ENCODE peak calls at places on chromosomes 3 and 15, in ten cellular contexts. W is choroid plexus epithelial cell; X is neural progenitor cell; N is pancreas; T is brain microvascular endothelial cell; E is activated CD8-positive, alpha-beta T cell treated with anti-CD3 and anti-CD28 coated beads for 36 hours; R is IMR-90; C is Calu3; H is heart left ventricle; K is keratinocyte. Z is an unnamed sample.
A peak's percentile ranks its signal among the peaks of the same experiment; 100 is the strongest.

GRCh38 chr3:72229952-72230351 is 445.0 kb upstream of the PROK2 start:
- DNase-seq in W (no peak), X (no peak), N (no peak), T (no peak), E (no peak), R (no peak), C (no peak), H (no peak), K (no peak), Z (no peak)

GRCh38 chr3:13707456-13707855 is 158.5 kb downstream of the FBLN2 start:
- DNase-seq in W (no peak), X (no peak), N (no peak), T (no peak), E (no peak), R (no peak), C (no peak), H (no peak), K (no peak), Z (no peak)

GRCh38 chr3:12393894-12394293 is 90.4 kb upstream of the TSEN2 start:
- DNase-seq in W (peak; percentile 94), X (no peak), N (no peak), T (no peak), E (no peak), R (peak; percentile 87), C (no peak), H (no peak), K (no peak), Z (peak; percentile 70)

GRCh38 chr15:82532383-82532990 is 7.8 kb downstream of the RPS17 start:
- DNase-seq in W (no peak), X (no peak), N (peak; percentile 44), T (no peak), E (no peak), R (no peak), C (no peak), H (no peak), K (no peak), Z (no peak)

GRCh38 chr3:40913641-40914040 is 285.7 kb upstream of the CTNNB1 start:
- DNase-seq in W (no peak), X (no peak), N (no peak), T (no peak), E (no peak), R (no peak), C (no peak), H (no peak), K (no peak), Z (no peak)

GRCh38 chr15:41291065-41291631 is 41.2 kb downstream of the OIP5 start:
- DNase-seq in W (no peak), X (no peak), N (no peak), T (no peak), E (no peak), R (no peak), C (no peak), H (no peak), K (no peak), Z (no peak)

GRCh38 chr3:168876346-168877035 is 780.8 kb upstream of the GOLIM4 start:
- DNase-seq in W (no peak), X (no peak), N (no peak), T (no peak), E (no peak), R (no peak), C (no peak), H (peak; percentile 27), K (no peak), Z (no peak)

GRCh38 chr15:92006186-92007028 is 152.9 kb downstream of the SLCO3A1 start:
- DNase-seq in W (no peak), X (no peak), N (no peak), T (no peak), E (no peak), R (no peak), C (no peak), H (no peak), K (no peak), Z (no peak)

GRCh38 chr3:120908803-120909601 is 997 bp downstream of the STXBP5L start:
- DNase-seq in W (no peak), X (no peak), N (no peak), T (no peak), E (no peak), R (no peak), C (no peak), H (no peak), K (no peak), Z (no peak)

GRCh38 chr15:50065264-50065663 is 53.8 kb downstream of the ATP8B4 start:
- DNase-seq in W (no peak), X (no peak), N (no peak), T (no peak), E (no peak), R (no peak), C (no peak), H (no peak), K (no peak), Z (no peak)

GRCh38 chr15:96323250-96324162 is 7.0 kb upstream of the NR2F2 start:
- DNase-seq in W (no peak), X (peak; percentile 86), N (no peak), T (no peak), E (no peak), R (no peak), C (no peak), H (no peak), K (no peak), Z (no peak)

DNA sequence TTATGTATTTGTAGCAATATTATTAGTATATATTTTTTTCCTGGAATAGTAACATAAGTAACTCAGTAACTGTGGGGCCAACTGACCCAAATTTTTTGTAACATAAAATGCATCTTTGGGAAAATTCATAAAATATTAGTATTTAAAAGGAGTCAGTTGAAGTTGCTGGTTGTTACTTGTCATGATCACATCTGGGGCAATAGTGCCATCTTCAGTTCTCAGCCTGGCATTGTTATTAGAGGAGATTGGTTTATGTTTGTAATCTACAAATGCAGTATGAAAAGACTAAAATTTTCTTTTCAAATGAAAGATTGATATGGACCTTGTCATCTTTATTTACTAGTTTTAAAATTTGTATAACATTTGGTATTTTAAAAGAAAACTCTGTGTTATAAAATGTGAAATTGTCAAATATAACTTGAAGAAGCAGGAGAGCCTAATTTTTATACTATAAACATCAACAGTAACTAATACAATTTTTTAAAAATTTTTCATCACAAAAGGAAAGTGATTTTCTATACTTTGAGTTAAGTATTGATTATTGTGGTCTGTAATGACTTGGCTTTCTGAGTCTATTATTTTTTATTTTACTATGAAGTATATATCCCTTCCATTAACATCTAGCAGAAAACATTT is 38.8 kb upstream of the MLF1 start:
- DNase-seq in W (peak; percentile 79), X (peak; percentile 36), N (no peak), T (peak; percentile 40), E (peak; percentile 6), R (peak; percentile 70), C (peak; percentile 50), H (no peak), K (no peak), Z (no peak)
- TF ChIP-seq CTCF in W (peak; percentile 70), X (peak; percentile 66), N (no peak), T (peak; percentile 58), E (peak; percentile 24), R (peak; percentile 70), C (peak; percentile 73), H (peak; percentile 59), K (peak; percentile 43), Z (peak; percentile 55)

GRCh38 chr3:186538779-186539178 is 5.4 kb downstream of the CRYGS start:
- DNase-seq in W (no peak), X (no peak), N (no peak), T (no peak), E (no peak), R (no peak), C (no peak), H (no peak), K (no peak), Z (no peak)

GRCh38 chr3:186536883-186537553 is 7.2 kb downstream of the CRYGS start:
- DNase-seq in W (peak; percentile 26), X (no peak), N (no peak), T (peak; percentile 40), E (no peak), R (peak; percentile 15), C (no peak), H (no peak), K (no peak), Z (no peak)

GRCh38 chr3:186532641-186533072 is 11.5 kb downstream of the CRYGS start:
- DNase-seq in W (no peak), X (peak; percentile 93), N (no peak), T (no peak), E (peak; percentile 39), R (no peak), C (no peak), H (no peak), K (no peak), Z (no peak)

GRCh38 chr3:186530415-186530814 is 13.8 kb downstream of the CRYGS start:
- DNase-seq in W (no peak), X (no peak), N (no peak), T (no peak), E (peak; percentile 43), R (no peak), C (no peak), H (no peak), K (no peak), Z (no peak)

DNA sequence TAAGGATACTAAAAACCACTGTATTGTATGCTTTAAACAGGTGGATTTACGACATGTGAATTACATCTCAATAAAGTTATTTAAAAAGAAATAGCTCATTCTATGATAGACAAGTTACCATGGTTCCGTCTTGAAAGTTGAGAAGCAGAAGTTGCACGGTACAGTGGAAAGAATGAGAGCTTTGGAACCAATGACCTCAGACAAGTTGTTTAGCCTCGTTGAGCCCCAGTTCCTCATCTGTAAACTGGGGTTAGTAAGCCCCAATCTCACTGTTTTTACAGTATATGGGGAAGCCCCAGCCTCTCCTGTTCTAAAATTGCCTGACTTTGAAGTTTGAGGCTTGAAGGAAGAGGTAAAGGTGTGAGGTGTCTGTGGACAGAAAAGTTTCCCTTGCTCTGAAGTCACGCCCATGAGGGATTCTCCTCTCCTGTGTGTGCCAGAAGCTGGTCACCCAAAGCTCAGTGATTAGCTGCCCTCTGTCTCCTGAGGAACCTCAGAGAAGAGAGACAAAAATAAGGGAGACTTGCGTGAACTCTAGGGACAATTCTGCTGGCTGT is 10.0 kb downstream of the CRYGS start:
- DNase-seq in W (no peak), X (no peak), N (no peak), T (no peak), E (peak; percentile 73), R (no peak), C (no peak), H (no peak), K (no peak), Z (no peak)
- TF ChIP-seq CTCF in W (no peak), X (no peak), N (no peak), T (no peak), E (no peak), R (no peak), C (no peak), H (no peak), K (no peak), Z (no peak)

DNA sequence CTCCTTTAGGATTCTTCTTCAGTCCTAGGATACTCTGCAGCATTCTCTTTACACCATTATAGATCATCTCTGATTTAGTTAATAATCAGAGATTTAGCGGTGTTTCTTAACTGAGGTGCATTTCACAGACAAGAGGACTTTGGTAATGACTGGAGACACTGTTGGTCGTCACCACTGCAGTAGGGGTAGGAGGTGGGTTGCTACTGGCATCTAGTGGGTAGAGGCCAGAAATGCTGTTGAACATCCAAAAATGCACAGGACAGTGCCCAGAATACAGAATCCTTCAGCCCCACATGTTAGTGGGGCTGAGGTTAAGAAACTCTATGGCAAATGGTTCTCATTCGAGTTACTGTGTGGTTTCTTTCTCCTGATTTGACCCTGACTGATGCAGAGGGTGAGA is 80.4 kb upstream of the LMCD1 start:
- DNase-seq in W (no peak), X (no peak), N (no peak), T (no peak), E (peak; percentile 14), R (no peak), C (no peak), H (no peak), K (no peak), Z (no peak)
- TF ChIP-seq CTCF in W (no peak), X (peak; percentile 15), N (no peak), T (peak; percentile 47), E (no peak), R (no peak), C (no peak), H (no peak), K (no peak), Z (peak; percentile 20)

GRCh38 chr3:56042326-56042951 is 425.8 kb downstream of the ERC2 start:
- DNase-seq in W (peak; percentile 76), X (peak; percentile 62), N (no peak), T (peak; percentile 38), E (no peak), R (peak; percentile 61), C (no peak), H (no peak), K (no peak), Z (peak; percentile 16)
- TF ChIP-seq CTCF in W (peak; percentile 69), X (peak; percentile 65), N (peak; percentile 37), T (peak; percentile 70), E (no peak), R (peak; percentile 58), C (no peak), H (peak; percentile 41), K (peak; percentile 34), Z (peak; percentile 39)

Z was measured in AG04449.